ENCODE peak calls at places on chromosomes 12 and 14, in four cellular contexts. D is activated gamma-delta T cell treated with anti-CD3 and anti-CD28 coated beads, Interleukin-2, amount 50 U/mL, for 16 hours; A is breast epithelium; T is NCI-H2081. I is an unnamed sample.

GRCh38 chr12:95424271-95424994 is 49.5 kb upstream of the METAP2 start:
- DNase-seq in D (no peak), A (no peak), T (no peak), I (peak; percentile 57)

GRCh38 chr12:46207644-46208043 is 61.2 kb downstream of the SLC38A1 start:
- DNase-seq in D (no peak), A (no peak), T (no peak), I (no peak)

GRCh38 chr12:47770086-47770726 is 2.8 kb upstream of the SLC48A1 start:
- DNase-seq in D (no peak), A (no peak), T (no peak), I (no peak)

GRCh38 chr14:98957211-98958047 is 314.6 kb downstream of the BCL11B start:
- DNase-seq in D (no peak), A (no peak), T (no peak), I (peak; percentile 86)

GRCh38 chr14:50380455-50380854 is 16.2 kb downstream of the CDKL1 start:
- DNase-seq in D (no peak), A (no peak), T (no peak), I (no peak)

GRCh38 chr12:6635856-6636521 is at the start of gene LPAR5:
- DNase-seq in D (no peak), A (no peak), T (no peak), I (peak; percentile 92)

GRCh38 chr12:42284157-42284556 is 41.7 kb downstream of the ZCRB1 start:
- DNase-seq in D (no peak), A (no peak), T (no peak), I (no peak)

GRCh38 chr14:52125885-52126284 is 57.0 kb upstream of the NID2 start:
- DNase-seq in D (no peak), A (no peak), T (no peak), I (no peak)

GRCh38 chr12:90627180-90627896 is 327.6 kb downstream of the CCER1 start:
- DNase-seq in D (no peak), A (no peak), T (no peak), I (no peak)

GRCh38 chr12:69881771-69882170 is 56.7 kb downstream of the MYRFL start:
- DNase-seq in D (no peak), A (no peak), T (no peak), I (no peak)

GRCh38 chr12:52860102-52860838 is 11.5 kb upstream of the KRT78 start:
- DNase-seq in D (no peak), A (peak; percentile 67), T (no peak), I (no peak)

GRCh38 chr12:28063355-28063885 is 90.9 kb upstream of the PTHLH start:
- DNase-seq in D (no peak), A (no peak), T (no peak), I (no peak)

GRCh38 chr14:61524211-61524806 is 171.0 kb upstream of the HIF1A start:
- DNase-seq in D (no peak), A (no peak), T (no peak), I (no peak)

GRCh38 chr14:58749066-58749669 is 111.4 kb downstream of the DACT1 start:
- DNase-seq in D (no peak), A (no peak), T (no peak), I (no peak)

GRCh38 chr14:104976198-104977007 is 1.8 kb downstream of the AHNAK2 start:
- DNase-seq in D (peak; percentile 80), A (peak; percentile 88), T (peak; percentile 62), I (peak; percentile 82)

GRCh38 chr12:52221912-52222457 is 11.1 kb upstream of the KRT7 start:
- DNase-seq in D (no peak), A (peak; percentile 82), T (peak; percentile 33), I (peak; percentile 92)

GRCh38 chr12:70353780-70354640 is 12.1 kb upstream of the KCNMB4 start:
- DNase-seq in D (no peak), A (no peak), T (no peak), I (no peak)

GRCh38 chr12:63045020-63045860 is 105.8 kb downstream of the AVPR1A start:
- DNase-seq in D (no peak), A (no peak), T (no peak), I (no peak)

GRCh38 chr12:4148418-4149056 is 125.0 kb upstream of the CCND2 start:
- DNase-seq in D (no peak), A (no peak), T (no peak), I (peak; percentile 37)

GRCh38 chr12:94149781-94150482 is 1.6 kb downstream of the PLXNC1 start:
- DNase-seq in D (no peak), A (no peak), T (no peak), I (no peak)

GRCh38 chr12:103397536-103397935 is 98.2 kb downstream of the C12orf42 start:
- DNase-seq in D (no peak), A (no peak), T (peak; percentile 62), I (no peak)

GRCh38 chr14:73744175-73744867 is 30.1 kb upstream of the PNMA1 start:
- DNase-seq in D (no peak), A (no peak), T (no peak), I (no peak)

GRCh38 chr12:127881371-127882140 is 385.4 kb upstream of the TMEM132C start:
- DNase-seq in D (no peak), A (no peak), T (no peak), I (no peak)

GRCh38 chr14:30270200-30271161 is 288.5 kb upstream of the G2E3 start:
- DNase-seq in D (peak; percentile 0), A (peak; percentile 74), T (peak; percentile 91), I (peak; percentile 92)

GRCh38 chr12:57131896-57132744 is 3.8 kb downstream of the LRP1 start:
- DNase-seq in D (no peak), A (no peak), T (no peak), I (no peak)

GRCh38 chr12:75478395-75478794 is 2.2 kb upstream of the GLIPR1 start:
- DNase-seq in D (no peak), A (no peak), T (no peak), I (peak; percentile 36)

GRCh38 chr14:94918896-94919295 is 149.0 kb upstream of the GSC start:
- DNase-seq in D (no peak), A (no peak), T (no peak), I (peak; percentile 73)

GRCh38 chr14:102213984-102214658 is 74.4 kb downstream of the WDR20 start:
- DNase-seq in D (no peak), A (no peak), T (no peak), I (no peak)

GRCh38 chr14:99910337-99911268 is 117.4 kb downstream of the EML1 start:
- DNase-seq in D (no peak), A (no peak), T (no peak), I (no peak)

GRCh38 chr12:26831959-26832816 is 806 bp downstream of the ITPR2 start:
- DNase-seq in D (peak; percentile 42), A (peak; percentile 56), T (peak; percentile 6), I (peak; percentile 92)

GRCh38 chr12:88418856-88419497 is 161.3 kb downstream of the KITLG start:
- DNase-seq in D (no peak), A (no peak), T (no peak), I (no peak)

GRCh38 chr12:83665755-83666154 is 979.0 kb downstream of the TMTC2 start:
- DNase-seq in D (no peak), A (no peak), T (no peak), I (no peak)

GRCh38 chr12:38691164-38691563 is 214.2 kb downstream of the CPNE8 start:
- DNase-seq in D (no peak), A (no peak), T (no peak), I (no peak)

GRCh38 chr12:124836759-124837158 is 26.9 kb downstream of the SCARB1 start:
- DNase-seq in D (no peak), A (no peak), T (no peak), I (no peak)

GRCh38 chr14:98651042-98651441 is 621.0 kb downstream of the BCL11B start:
- DNase-seq in D (no peak), A (no peak), T (no peak), I (no peak)

GRCh38 chr12:73053903-73054302 is 781.7 kb downstream of the TRHDE start:
- DNase-seq in D (no peak), A (no peak), T (no peak), I (no peak)

GRCh38 chr14:88551936-88552565 is 2.8 kb downstream of the PTPN21 start:
- DNase-seq in D (no peak), A (no peak), T (no peak), I (no peak)

GRCh38 chr12:95216704-95217376 is 427 bp downstream of the FGD6 start:
- DNase-seq in D (no peak), A (no peak), T (peak; percentile 27), I (no peak)

GRCh38 chr14:68651652-68652432 is 141.0 kb downstream of the ZFP36L1 start:
- DNase-seq in D (no peak), A (no peak), T (no peak), I (no peak)

I was measured in lower leg skin.